ENCODE peak calls at places on chromosomes 7 and 10, in six cellular contexts. Q is colonic mucosa, M is tibial nerve, I is endodermal cell, T is ovary, G is cardiac muscle cell. C is an unnamed sample.

GRCh38 chr7:1939434-1940401 is 269.6 kb downstream of the ELFN1 start:
- DNase-seq in M (no peak), G (no peak), Q (no peak), I (no peak), T (no peak), C (peak; percentile 45)

GRCh38 chr10:5762531-5762930 is 50.7 kb downstream of the GDI2 start:
- DNase-seq in G (no peak), T (no peak), M (no peak), I (no peak), Q (no peak), C (no peak)

GRCh38 chr7:372546-372938 is 82.6 kb downstream of the FOXL3 start:
- DNase-seq in I (no peak), M (no peak), Q (no peak), G (no peak), T (no peak), C (no peak)

GRCh38 chr10:30155401-30155800 is 96.0 kb upstream of the JCAD start:
- DNase-seq in G (peak; percentile 12), T (no peak), I (no peak), Q (no peak), M (no peak), C (no peak)

GRCh38 chr7:105277341-105277740 is 111.4 kb downstream of the SRPK2 start:
- DNase-seq in I (no peak), Q (no peak), T (no peak), M (no peak), G (peak; percentile 40), C (no peak)

GRCh38 chr10:126437661-126438406 is 49.6 kb upstream of the ADAM12 start:
- DNase-seq in T (no peak), G (no peak), I (no peak), Q (no peak), M (no peak), C (no peak)

GRCh38 chr7:27966219-27966780 is 214.3 kb downstream of the JAZF1 start:
- DNase-seq in T (no peak), G (no peak), I (no peak), M (no peak), Q (no peak), C (no peak)

GRCh38 chr10:63120554-63120953 is 12.6 kb upstream of the NRBF2 start:
- DNase-seq in I (no peak), M (peak; percentile 14), T (no peak), G (peak; percentile 90), Q (no peak), C (no peak)

GRCh38 chr10:131694963-131695813 is 205.6 kb upstream of the PPP2R2D start:
- DNase-seq in M (no peak), I (peak; percentile 29), T (no peak), Q (no peak), G (no peak), C (no peak)

GRCh38 chr10:31401287-31401686 is 82.3 kb downstream of the ZEB1 start:
- DNase-seq in G (no peak), I (no peak), T (no peak), Q (no peak), M (no peak), C (no peak)

GRCh38 chr7:5533821-5534367 is 110.3 kb upstream of the TNRC18 start:
- DNase-seq in G (no peak), M (no peak), T (no peak), I (no peak), Q (no peak), C (no peak)

GRCh38 chr7:106768324-106768751 is 96.7 kb upstream of the PIK3CG start:
- DNase-seq in M (no peak), T (no peak), Q (no peak), I (no peak), G (no peak), C (no peak)

GRCh38 chr7:106765727-106766355 is 99.2 kb upstream of the PIK3CG start:
- DNase-seq in Q (no peak), I (no peak), M (no peak), T (no peak), G (no peak), C (no peak)

GRCh38 chr7:106767073-106767472 is 98.0 kb upstream of the PIK3CG start:
- DNase-seq in G (peak; percentile 62), Q (no peak), M (no peak), I (no peak), T (no peak), C (peak; percentile 28)

GRCh38 chr7:106766551-106766950 is 98.5 kb upstream of the PIK3CG start:
- DNase-seq in M (no peak), G (no peak), Q (no peak), T (no peak), I (no peak), C (no peak)

GRCh38 chr7:106767498-106768323 is 97.4 kb upstream of the PIK3CG start:
- DNase-seq in G (peak; percentile 60), T (no peak), M (no peak), I (no peak), Q (no peak), C (peak; percentile 38)
- H3K27ac ChIP-seq in G (no peak overlapping the region), T (no peak overlapping the region), M (no peak overlapping the region), I (no peak overlapping the region), Q (peak overlapping the region; percentile 37), C (no peak overlapping the region)

DNA sequence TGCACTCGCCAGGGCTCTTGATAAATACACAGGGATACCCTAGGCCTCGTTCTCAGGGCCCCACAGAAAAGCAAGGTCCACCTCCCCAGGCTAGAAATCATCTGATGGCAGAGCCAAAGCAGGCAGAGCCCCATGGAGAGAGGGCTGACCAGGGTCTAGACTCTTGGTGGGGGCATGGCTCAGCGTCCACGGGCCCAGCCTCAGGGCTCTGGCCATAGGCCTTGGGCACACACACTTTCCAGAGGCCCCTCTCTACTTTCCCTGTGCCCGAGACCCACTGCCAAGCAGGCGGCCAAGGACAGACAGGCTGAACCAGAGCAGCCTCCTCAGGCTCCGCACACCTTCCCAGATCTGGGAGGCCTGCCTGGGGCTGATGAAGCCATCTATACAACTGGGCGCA is 64.8 kb downstream of the FAM53B start:
- DNase-seq in G (no peak), T (no peak), Q (no peak), M (no peak), I (no peak), C (no peak)
- H3K4me3 ChIP-seq in G (no peak overlapping the region), T (no peak overlapping the region), Q (no peak overlapping the region), M (no peak overlapping the region), I (no peak overlapping the region), C (peak overlapping the region; percentile 37)

GRCh38 chr7:101828308-101829020 is 11.0 kb downstream of the CUX1 start:
- DNase-seq in G (no peak), I (no peak), M (no peak), Q (no peak), T (no peak), C (no peak)
- H3K4me1 ChIP-seq in G (peaks cover 7% of the 10 kb centered on the region), I (no peaks in the 10 kb centered on the region), M (no peaks in the 10 kb centered on the region), Q (no peaks in the 10 kb centered on the region), T (peaks cover 3% of the 10 kb centered on the region), C (no peaks in the 10 kb centered on the region)

GRCh38 chr10:96645191-96645721 is 58.4 kb upstream of the TM9SF3 start:
- DNase-seq in G (no peak), M (peak; percentile 20), I (no peak), Q (no peak), T (no peak), C (no peak)
- H3K27ac ChIP-seq in G (no peak overlapping the region), M (no peak overlapping the region), I (no peak overlapping the region), Q (peak overlapping the region; percentile 20), T (no peak overlapping the region), C (no peak overlapping the region)

GRCh38 chr7:128737867-128738390 is 1.2 kb upstream of the CALU start:
- DNase-seq in G (peak; percentile 36), I (no peak), M (no peak), Q (no peak), T (no peak), C (no peak)
- H3K4me3 ChIP-seq in G (no peak overlapping the region), I (peak overlapping the region; percentile 98), M (no peak overlapping the region), Q (no peak overlapping the region), T (peak overlapping the region; percentile 89), C (no peak overlapping the region)

DNA sequence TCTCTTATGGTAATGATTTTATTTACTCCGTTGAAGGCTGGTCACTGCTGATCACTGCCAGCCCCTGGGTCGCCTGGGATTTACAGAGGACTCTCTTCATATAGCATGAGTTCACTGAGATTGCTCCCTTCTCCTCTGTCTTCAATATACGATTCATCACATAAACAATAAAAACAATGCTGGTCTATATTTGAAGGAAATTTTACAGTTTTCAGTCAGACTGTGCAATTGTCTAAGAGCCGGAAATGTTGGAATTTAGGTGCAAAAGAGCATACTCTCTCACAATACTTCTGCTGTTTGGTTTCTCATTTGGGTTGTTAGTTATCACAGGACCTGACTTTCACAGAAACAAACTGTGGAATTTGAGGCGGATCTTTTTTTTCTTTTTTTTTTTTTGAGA is 148.6 kb downstream of the FAM107B start:
- DNase-seq in T (no peak), Q (no peak), M (no peak), G (no peak), I (no peak), C (no peak)
- H3K4me1 ChIP-seq in T (no peaks in the 10 kb centered on the region), Q (no peaks in the 10 kb centered on the region), M (no peaks in the 10 kb centered on the region), G (peaks cover 4% of the 10 kb centered on the region), I (peaks cover 4% of the 10 kb centered on the region), C (no peaks in the 10 kb centered on the region)

GRCh38 chr10:113326160-113327111 is 226.4 kb upstream of the HABP2 start:
- DNase-seq in T (no peak), M (peak; percentile 56), Q (no peak), I (peak; percentile 82), G (peak; percentile 62), C (no peak)
- H3K27ac ChIP-seq in T (no peak overlapping the region), M (peak overlapping the region; percentile 62), Q (no peak overlapping the region), I (peak overlapping the region; percentile 55), G (no peak overlapping the region), C (no peak overlapping the region)